ENCODE peak calls at places on chromosomes 2 and 18, in four cellular contexts. G is stromal cell of bone marrow, A is NCI-H2171, I is neural progenitor cell. W is an unnamed sample.

GRCh38 chr2:212726403-212726802 is 187.8 kb upstream of the ERBB4 start:
- DNase-seq in G (no peak), A (no peak), I (no peak), W (no peak)

GRCh38 chr2:46385786-46386577 is 88.8 kb downstream of the EPAS1 start:
- DNase-seq in G (peak), A (no peak), I (no peak), W (no peak)

GRCh38 chr2:176122633-176123482 is at the start of gene HOXD9:
- DNase-seq in G (no peak), A (no peak), I (peak), W (no peak)

GRCh38 chr18:13241083-13241892 is 22.7 kb downstream of the LDLRAD4 start:
- DNase-seq in G (no peak), A (no peak), I (no peak), W (no peak)

GRCh38 chr2:37323770-37324535 is 680 bp downstream of the PRKD3 start:
- DNase-seq in G (no peak), A (no peak), I (no peak), W (no peak)

GRCh38 chr2:19711470-19712372 is 190.1 kb downstream of the TTC32 start:
- DNase-seq in G (peak), A (peak), I (peak), W (peak)

GRCh38 chr2:47272031-47272864 is 117.1 kb upstream of the STPG4 start:
- DNase-seq in G (no peak), A (no peak), I (peak), W (no peak)

GRCh38 chr2:72109904-72110303 is 37.8 kb downstream of the CYP26B1 start:
- DNase-seq in G (no peak), A (no peak), I (no peak), W (no peak)

GRCh38 chr18:55405655-55406373 is 182.2 kb downstream of the TCF4 start:
- DNase-seq in G (peak), A (peak), I (peak), W (peak)

GRCh38 chr2:12455626-12456025 is 261.1 kb upstream of the TRIB2 start:
- DNase-seq in G (no peak), A (no peak), I (no peak), W (no peak)

GRCh38 chr18:75544496-75544895 is 117.0 kb upstream of the SMIM21 start:
- DNase-seq in G (no peak), A (no peak), I (no peak), W (no peak)

GRCh38 chr2:222272446-222273035 is 26.3 kb downstream of the PAX3 start:
- DNase-seq in G (no peak), A (no peak), I (peak), W (no peak)

GRCh38 chr2:235716875-235717496 is 223.1 kb downstream of the AGAP1 start:
- DNase-seq in G (no peak), A (peak), I (no peak), W (no peak)

GRCh38 chr18:35172009-35172408 is 68.8 kb upstream of the ZNF397 start:
- DNase-seq in G (no peak), A (no peak), I (no peak), W (no peak)

GRCh38 chr2:46314065-46314835 is 17.0 kb downstream of the EPAS1 start:
- DNase-seq in G (no peak), A (no peak), I (no peak), W (no peak)

GRCh38 chr2:190964170-190964795 is 49.7 kb downstream of the STAT1 start:
- DNase-seq in G (no peak), A (no peak), I (no peak), W (no peak)